ENCODE peak calls at places on chromosomes 2 and 18, in eight cellular contexts. R, J, L, B, V, X, Y and Z are unnamed samples.

GRCh38 chr2:130808482-130809268 is 28.0 kb upstream of the ARHGEF4 start:
- DNase-seq in B (no peak), X (no peak), V (no peak), J (no peak), L (peak), Y (peak), R (peak), Z (no peak)

GRCh38 chr2:166125557-166125956 is 2.3 kb downstream of the SCN1A start:
- DNase-seq in R (no peak), L (no peak), B (no peak), V (no peak), X (no peak), Y (no peak), J (no peak), Z (no peak)

GRCh38 chr2:127681288-127681771 is 6.0 kb upstream of the LIMS2 start:
- DNase-seq in L (no peak), V (no peak), B (no peak), R (peak), Y (no peak), J (peak), X (no peak), Z (no peak)

GRCh38 chr2:227772197-227772661 is 26.5 kb downstream of the SCYGR8 start:
- DNase-seq in L (no peak), Y (no peak), B (no peak), V (no peak), R (no peak), X (no peak), J (no peak), Z (no peak)

GRCh38 chr2:47945036-47945781 is 38.9 kb upstream of the FBXO11 start:
- DNase-seq in R (no peak), Y (no peak), B (no peak), J (no peak), L (no peak), V (no peak), X (no peak), Z (no peak)

GRCh38 chr18:67961701-67962440 is 445.4 kb upstream of the DSEL start:
- DNase-seq in J (no peak), R (no peak), Y (no peak), X (no peak), L (no peak), B (no peak), V (no peak), Z (no peak)

GRCh38 chr2:172323256-172323655 is 104.1 kb upstream of the ITGA6 start:
- DNase-seq in R (no peak), B (no peak), X (no peak), J (no peak), Y (no peak), L (no peak), V (no peak), Z (no peak)

GRCh38 chr2:7517122-7517487 is 599.9 kb downstream of the RNF144A start:
- DNase-seq in R (no peak), L (no peak), B (no peak), V (peak), J (no peak), X (no peak), Y (no peak), Z (no peak)

GRCh38 chr2:105969552-105969951 is 224.5 kb downstream of the UXS1 start:
- DNase-seq in B (no peak), Y (no peak), J (no peak), X (no peak), L (no peak), V (no peak), R (peak), Z (no peak)

GRCh38 chr2:160871096-160871495 is 289.1 kb upstream of the TANK start:
- DNase-seq in V (no peak), J (no peak), Y (no peak), B (no peak), R (peak), X (no peak), L (no peak), Z (no peak)

GRCh38 chr2:212928681-212929080 is 222.7 kb downstream of the IKZF2 start:
- DNase-seq in L (no peak), J (no peak), V (no peak), B (no peak), R (peak), Y (no peak), X (no peak), Z (no peak)

GRCh38 chr2:10039658-10040410 is 3.5 kb upstream of the KLF11 start:
- DNase-seq in L (no peak), X (no peak), R (no peak), J (peak), Y (no peak), V (no peak), B (no peak), Z (peak)

GRCh38 chr2:201859886-201860285 is 53.5 kb downstream of the CDK15 start:
- DNase-seq in J (no peak), Y (no peak), X (no peak), V (no peak), B (no peak), L (no peak), R (no peak), Z (no peak)

GRCh38 chr2:152336103-152336853 is 1.3 kb downstream of the FMNL2 start:
- DNase-seq in L (no peak), V (no peak), Y (peak), R (peak), B (peak), J (peak), X (peak), Z (peak)

GRCh38 chr2:154706660-154707059 is 8.2 kb downstream of the KCNJ3 start:
- DNase-seq in B (no peak), X (no peak), R (no peak), J (no peak), Y (no peak), V (no peak), L (no peak), Z (no peak)

GRCh38 chr2:99695856-99696255 is 206.0 kb upstream of the REV1 start:
- DNase-seq in V (no peak), B (no peak), Y (no peak), J (no peak), L (no peak), R (no peak), X (no peak), Z (no peak)

GRCh38 chr2:47265751-47266231 is 110.7 kb upstream of the STPG4 start:
- DNase-seq in X (no peak), R (no peak), B (no peak), L (no peak), J (no peak), Y (peak), V (no peak), Z (no peak)

GRCh38 chr2:119409506-119409905 is 22.1 kb upstream of the TMEM37 start:
- DNase-seq in B (no peak), J (no peak), L (no peak), Y (no peak), V (no peak), X (no peak), R (no peak), Z (no peak)

GRCh38 chr2:20599861-20600461 is 50.9 kb downstream of the HS1BP3 start:
- DNase-seq in V (no peak), B (no peak), R (no peak), Y (no peak), J (peak), X (no peak), L (no peak), Z (peak)

GRCh38 chr2:197209274-197209673 is 101.3 kb downstream of the ANKRD44 start:
- DNase-seq in J (no peak), Y (no peak), L (no peak), B (no peak), R (no peak), X (no peak), V (no peak), Z (no peak)
- H3K27ac ChIP-seq in J (no peak), Y (peak), L (no peak), B (peak), R (no peak), X (peak), V (peak), Z (no peak)

GRCh38 chr2:191312163-191312562 is 67.0 kb downstream of the MYO1B start:
- DNase-seq in R (no peak), B (no peak), V (no peak), J (no peak), X (no peak), L (no peak), Y (no peak), Z (no peak)
- H3K27ac ChIP-seq in R (no peak), B (peak), V (no peak), J (no peak), X (no peak), L (peak), Y (peak), Z (no peak)

DNA sequence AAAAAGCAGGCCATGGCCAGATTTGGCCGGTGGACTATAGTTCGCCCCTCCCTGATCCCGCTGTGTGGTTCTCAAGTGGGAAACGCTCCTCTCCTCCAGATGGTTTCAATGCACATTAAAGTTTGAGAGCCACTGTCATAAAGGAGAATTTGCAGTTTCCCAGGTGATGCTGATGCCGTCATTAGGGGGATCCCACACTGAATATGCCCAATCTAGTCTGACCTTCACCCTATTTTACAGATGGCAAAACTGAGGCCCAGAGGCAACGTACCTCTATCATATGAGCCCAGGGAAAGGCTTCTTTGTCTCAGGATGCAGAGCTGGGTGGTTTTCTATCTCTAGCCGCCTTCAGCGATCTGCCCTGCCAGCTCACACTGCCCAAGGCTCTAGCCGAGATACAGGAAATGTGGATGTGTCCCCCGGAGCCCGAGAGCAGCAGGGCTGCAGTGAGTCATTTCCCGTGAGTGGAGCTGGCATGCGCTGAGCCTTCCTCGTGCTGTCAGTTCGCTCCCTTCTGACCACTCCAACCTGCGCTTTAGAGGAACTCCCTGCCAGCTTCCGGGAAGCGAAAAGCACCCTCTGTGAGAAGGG is 116.2 kb downstream of the SMAD7 start:
- DNase-seq in J (peak), X (peak), L (peak), Y (peak), B (no peak), R (peak), V (peak), Z (no peak)
- H3K27ac ChIP-seq in J (no peak), X (peak), L (peak), Y (peak), B (peak), R (no peak), V (peak), Z (no peak)

GRCh38 chr2:31380243-31380642 is 34.3 kb downstream of the XDH start:
- DNase-seq in V (no peak), R (no peak), L (no peak), Y (no peak), J (no peak), X (no peak), B (no peak), Z (no peak)

GRCh38 chr2:31379747-31380146 is 34.8 kb downstream of the XDH start:
- DNase-seq in V (no peak), B (no peak), J (no peak), Y (no peak), R (no peak), L (no peak), X (no peak), Z (no peak)

GRCh38 chr2:31379102-31379501 is 35.4 kb downstream of the XDH start:
- DNase-seq in Y (no peak), R (no peak), L (no peak), X (no peak), J (no peak), B (no peak), V (no peak), Z (no peak)

GRCh38 chr2:31381601-31382000 is 32.9 kb downstream of the XDH start:
- DNase-seq in J (no peak), X (no peak), Y (no peak), B (no peak), V (no peak), L (no peak), R (no peak), Z (no peak)

DNA sequence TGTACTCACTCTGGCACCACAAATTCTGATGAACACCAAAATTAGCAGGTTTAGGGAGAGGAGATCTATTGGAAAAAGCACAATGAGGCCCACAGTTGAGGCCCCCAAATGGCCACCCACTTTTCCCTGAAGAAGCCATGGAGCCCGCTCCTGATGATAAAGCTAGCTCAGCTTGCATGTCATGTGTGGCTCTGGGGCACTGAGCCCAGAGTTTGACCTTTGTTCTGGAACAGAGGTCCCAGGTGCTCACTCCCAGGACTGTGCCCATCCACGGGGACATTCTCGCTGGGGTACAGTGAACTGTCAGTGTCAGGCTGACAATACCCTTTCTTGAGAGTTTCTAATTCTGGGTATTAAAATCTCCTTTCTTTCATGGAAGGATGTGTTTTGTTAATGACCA is 36.2 kb downstream of the XDH start:
- DNase-seq in J (no peak), V (no peak), R (no peak), X (no peak), B (peak), L (no peak), Y (no peak), Z (no peak)
- H3K27ac ChIP-seq in J (no peak), V (no peak), R (no peak), X (no peak), B (no peak), L (peak), Y (no peak), Z (no peak)

DNA sequence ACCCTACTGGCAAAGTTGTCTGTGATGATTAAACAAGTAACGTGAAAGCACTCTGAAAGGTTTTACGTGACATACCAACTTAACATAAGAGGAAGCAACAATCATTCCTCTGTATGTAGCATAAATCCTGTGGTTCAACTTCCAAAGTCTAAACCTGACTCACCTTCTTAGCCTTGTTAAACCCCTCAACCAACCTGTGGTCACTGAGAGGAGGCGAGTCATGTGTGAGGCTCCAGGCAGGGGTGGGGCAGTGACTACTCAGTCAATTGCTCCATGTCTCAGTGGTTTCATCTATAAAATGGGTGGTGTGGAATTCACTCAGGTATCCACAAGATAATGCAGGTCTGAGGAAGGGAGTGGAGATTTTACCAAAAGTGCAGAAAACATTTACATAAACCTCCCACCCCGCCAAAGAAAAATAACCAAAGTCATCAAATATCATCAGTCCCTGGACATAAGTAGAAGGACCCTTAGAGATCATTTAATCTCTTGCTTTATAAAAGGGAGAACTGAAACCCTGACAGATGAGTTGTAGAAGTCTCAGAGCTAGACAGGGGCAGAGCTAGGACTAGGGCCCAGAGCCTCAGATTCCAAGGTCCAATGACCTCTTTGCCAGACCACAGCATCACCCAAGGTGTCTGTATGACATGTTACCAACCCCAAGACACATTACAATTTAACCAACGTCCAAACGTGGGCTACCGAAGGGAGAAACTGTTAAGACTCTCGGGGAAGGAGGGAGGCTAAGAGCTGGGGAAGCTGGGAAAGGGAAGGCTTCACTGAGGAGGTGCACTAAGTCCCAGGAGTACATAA is 3.7 kb upstream of the PCBP1 start:
- DNase-seq in Y (peak), B (peak), J (no peak), L (no peak), V (no peak), X (no peak), R (no peak), Z (no peak)
- H3K27ac ChIP-seq in Y (peak), B (peak), J (peak), L (peak), V (peak), X (peak), R (no peak), Z (peak)

GRCh38 chr2:37837576-37838335 is 87.3 kb upstream of the RMDN2 start:
- DNase-seq in V (no peak), J (peak), Y (no peak), R (peak), L (no peak), B (peak), X (no peak), Z (no peak)
- H3K27ac ChIP-seq in V (no peak), J (no peak), Y (no peak), R (peak), L (no peak), B (no peak), X (no peak), Z (no peak)

GRCh38 chr2:124380350-124380749 is 355.3 kb downstream of the CNTNAP5 start:
- DNase-seq in L (no peak), Y (no peak), V (no peak), B (no peak), J (no peak), X (no peak), R (no peak), Z (no peak)

DNA sequence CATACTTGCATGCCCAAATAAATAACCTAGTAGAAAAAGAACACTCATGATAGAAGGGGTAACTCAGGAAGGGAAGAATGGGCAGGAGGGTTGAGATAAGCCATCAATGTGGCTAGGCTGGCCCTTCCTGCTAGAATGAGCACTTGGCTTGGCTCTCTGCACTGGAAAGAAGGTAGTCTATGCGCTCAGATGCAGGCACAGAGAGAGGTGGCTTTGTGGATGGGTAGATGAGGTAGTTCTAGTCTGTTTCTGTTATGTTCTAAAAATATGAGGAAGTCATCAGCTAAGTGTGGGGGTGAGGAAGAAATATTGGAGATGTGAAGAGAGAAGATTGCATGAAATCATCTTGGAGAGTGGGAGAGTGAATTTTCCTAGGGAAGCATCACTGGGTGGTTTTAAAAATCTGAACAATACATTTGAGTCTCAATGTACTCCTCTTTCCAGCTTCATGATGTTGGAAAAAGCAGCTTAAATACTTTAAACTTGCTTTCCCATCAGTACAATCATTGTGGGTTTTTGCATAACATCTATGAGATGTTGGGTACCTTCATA is 357.1 kb downstream of the CNTNAP5 start:
- DNase-seq in L (no peak), B (no peak), X (no peak), R (no peak), V (no peak), J (no peak), Y (no peak), Z (peak)
- H3K27ac ChIP-seq in L (no peak), B (no peak), X (no peak), R (no peak), V (no peak), J (no peak), Y (no peak), Z (peak)

DNA sequence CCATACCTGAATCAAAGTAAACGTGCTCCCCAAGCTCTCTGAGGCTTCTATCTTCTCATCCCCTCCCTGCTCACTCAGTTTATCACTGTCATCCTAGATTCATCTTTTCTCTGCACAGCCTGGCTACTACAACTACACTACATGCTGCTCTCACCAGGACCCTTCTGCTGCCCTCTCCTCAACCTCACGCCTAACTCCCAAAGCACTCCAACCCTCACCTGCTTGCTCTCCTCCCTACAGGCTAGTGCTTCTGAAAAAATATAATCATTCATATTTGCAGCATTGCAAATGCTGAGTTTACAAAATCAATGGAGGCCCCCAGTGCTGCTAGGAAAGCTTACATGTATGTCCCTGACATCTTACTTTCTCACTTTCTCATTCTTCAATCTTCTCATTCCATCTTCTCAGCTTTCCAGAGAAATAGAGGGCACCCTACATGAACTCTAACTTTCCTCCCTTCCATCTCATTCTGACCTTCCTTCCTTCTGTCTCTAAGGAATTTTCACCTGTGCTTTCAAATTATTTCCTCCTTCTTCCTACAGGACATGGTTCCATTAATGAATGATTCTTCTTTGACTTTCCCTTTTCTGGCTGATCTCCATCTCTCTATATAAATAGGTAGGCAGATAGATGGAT is 36.3 kb downstream of the EVA1A start:
- DNase-seq in J (no peak), Y (no peak), R (no peak), V (no peak), X (no peak), L (no peak), B (no peak), Z (no peak)
- H3K27ac ChIP-seq in J (no peak), Y (peak), R (no peak), V (no peak), X (no peak), L (no peak), B (peak), Z (no peak)